ENCODE peak calls at places on chromosomes 5 and 9, in ten cellular contexts. G, J, C, E, N, W, V, K, M and B are unnamed samples.

GRCh38 chr5:76402251-76402879 is 720 bp upstream of the IQGAP2 start:
- DNase-seq in E (peak; percentile 53), V (peak; percentile 77), M (no peak), C (peak; percentile 47), W (peak; percentile 83), N (no peak), K (no peak), J (peak; percentile 34), G (peak; percentile 80), B (peak; percentile 64)

GRCh38 chr5:65742565-65743231 is 20.7 kb downstream of the NLN start:
- DNase-seq in W (peak; percentile 44), M (no peak), K (no peak), E (no peak), N (no peak), J (no peak), V (no peak), G (no peak), C (peak; percentile 35), B (no peak)

GRCh38 chr5:124810420-124810819 is 64.0 kb upstream of the ZNF608 start:
- DNase-seq in W (no peak), J (no peak), M (no peak), N (no peak), K (no peak), E (no peak), C (no peak), G (no peak), V (no peak), B (no peak)

GRCh38 chr5:137304227-137304874 is 194.8 kb downstream of the SPOCK1 start:
- DNase-seq in J (no peak), G (no peak), V (no peak), C (no peak), E (peak; percentile 81), M (no peak), W (no peak), N (no peak), K (no peak), B (no peak)

GRCh38 chr5:94388773-94389514 is 229.5 kb downstream of the KIAA0825 start:
- DNase-seq in E (no peak), J (no peak), N (no peak), K (no peak), W (no peak), V (no peak), C (no peak), M (no peak), G (no peak), B (no peak)

GRCh38 chr5:35458824-35459207 is 158.8 kb upstream of the SPEF2 start:
- DNase-seq in W (no peak), N (no peak), K (no peak), J (no peak), E (peak; percentile 31), C (peak; percentile 94), M (no peak), G (no peak), V (no peak), B (no peak)

GRCh38 chr9:132769895-132770774 is 99.9 kb downstream of the GTF3C4 start:
- DNase-seq in N (peak; percentile 38), E (peak; percentile 80), M (peak; percentile 56), J (peak; percentile 41), C (peak; percentile 57), K (peak; percentile 84), V (peak; percentile 35), G (peak; percentile 82), W (peak; percentile 91), B (peak; percentile 88)

GRCh38 chr9:107478805-107479204 is 10.8 kb downstream of the KLF4 start:
- DNase-seq in V (no peak), W (no peak), J (no peak), G (no peak), E (no peak), M (no peak), K (no peak), C (no peak), N (no peak), B (no peak)

GRCh38 chr9:113545068-113545467 is 81.5 kb downstream of the RGS3 start:
- DNase-seq in J (no peak), E (no peak), C (no peak), V (no peak), N (no peak), M (no peak), K (no peak), G (no peak), W (no peak), B (no peak)

GRCh38 chr9:86943223-86943870 is 4.0 kb downstream of the GAS1 start:
- DNase-seq in J (no peak), M (no peak), V (no peak), N (no peak), W (peak; percentile 16), G (no peak), K (no peak), E (no peak), C (peak; percentile 23), B (no peak)

GRCh38 chr9:7676757-7677156 is 122.8 kb downstream of the DMAC1 start:
- DNase-seq in N (no peak), K (no peak), J (no peak), G (no peak), W (no peak), M (no peak), C (no peak), E (no peak), V (no peak), B (no peak)

GRCh38 chr5:124741711-124742496 is 4.5 kb downstream of the ZNF608 start:
- DNase-seq in N (no peak), K (no peak), V (no peak), J (no peak), C (peak; percentile 60), G (no peak), W (peak; percentile 54), M (no peak), E (peak; percentile 65), B (no peak)

GRCh38 chr5:147361441-147362175 is 126.8 kb downstream of the STK32A start:
- DNase-seq in E (no peak), N (no peak), J (no peak), G (no peak), K (no peak), C (no peak), V (no peak), W (no peak), M (no peak), B (no peak)

GRCh38 chr9:129124507-129125069 is 13.4 kb downstream of the PTPA start:
- DNase-seq in V (no peak), W (no peak), J (no peak), K (no peak), G (no peak), N (no peak), C (no peak), M (no peak), E (no peak), B (no peak)

GRCh38 chr5:88502179-88503064 is 233.8 kb upstream of the TMEM161B start:
- DNase-seq in C (no peak), E (no peak), V (no peak), J (no peak), W (no peak), M (no peak), G (no peak), N (no peak), K (no peak), B (no peak)

GRCh38 chr5:2044041-2044440 is 161.3 kb upstream of the IRX4 start:
- DNase-seq in J (no peak), M (no peak), V (no peak), N (no peak), W (no peak), K (no peak), C (no peak), G (no peak), E (no peak), B (no peak)

GRCh38 chr5:159073030-159073429 is 26.7 kb downstream of the EBF1 start:
- DNase-seq in K (no peak), J (no peak), V (no peak), E (no peak), N (no peak), W (no peak), M (no peak), C (no peak), G (no peak), B (no peak)

GRCh38 chr9:83744206-83744605 is 36.4 kb upstream of the UBQLN1 start:
- DNase-seq in E (no peak), M (no peak), K (no peak), N (no peak), V (no peak), J (no peak), C (no peak), G (no peak), W (no peak), B (no peak)

GRCh38 chr9:38686923-38687322 is 33.0 kb downstream of the FAM240B start:
- DNase-seq in N (no peak), W (peak; percentile 21), E (no peak), V (no peak), K (no peak), M (no peak), J (no peak), G (no peak), C (no peak), B (no peak)

GRCh38 chr9:136660971-136661540 is 1.7 kb upstream of the EGFL7 start:
- DNase-seq in M (no peak), K (no peak), E (no peak), J (no peak), C (no peak), G (no peak), W (no peak), V (no peak), N (no peak), B (no peak)
- H3K27ac ChIP-seq in M (no peak overlapping the region), K (peak overlapping the region; percentile 13), E (no peak overlapping the region), J (peak overlapping the region; percentile 87), C (no peak overlapping the region), G (peak overlapping the region; percentile 94), W (no peak overlapping the region), V (no peak overlapping the region), N (peak overlapping the region; percentile 64), B (no peak overlapping the region)

DNA sequence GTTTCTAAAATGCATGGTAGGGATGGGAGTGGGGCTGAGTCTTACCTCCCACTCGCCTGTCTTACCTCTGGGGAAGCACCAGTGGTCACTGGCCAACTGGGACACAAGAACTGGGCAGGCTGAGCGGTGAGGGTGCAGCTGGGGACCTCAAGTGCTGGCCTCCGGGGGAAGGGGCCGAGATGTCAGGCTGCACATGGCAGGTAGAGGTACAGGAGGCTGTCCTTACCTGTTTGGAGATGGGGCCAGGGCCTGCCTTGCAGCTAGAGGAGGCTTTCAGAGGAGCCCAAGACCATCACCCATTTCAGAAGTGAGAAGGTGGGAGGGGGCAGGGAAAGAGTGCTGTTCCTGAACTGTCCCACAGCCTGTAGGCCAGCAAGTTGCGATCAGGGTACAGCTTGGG is 14.2 kb downstream of the PSAT1 start:
- DNase-seq in J (no peak), W (no peak), K (no peak), N (no peak), C (no peak), M (no peak), G (no peak), V (no peak), E (no peak), B (no peak)
- H3K36me3 ChIP-seq in J (no peaks in the 10 kb centered on the region), W (peaks cover 80% of the 10 kb centered on the region), K (peaks cover 39% of the 10 kb centered on the region), N (no peaks in the 10 kb centered on the region), C (peaks cover 21% of the 10 kb centered on the region), M (no peaks in the 10 kb centered on the region), G (peaks cover 3% of the 10 kb centered on the region), V (no peaks in the 10 kb centered on the region), E (no peaks in the 10 kb centered on the region), B (no peaks in the 10 kb centered on the region)

GRCh38 chr5:85646641-85647040 is 971.1 kb upstream of the COX7C start:
- DNase-seq in E (no peak), J (no peak), G (no peak), K (no peak), V (no peak), W (no peak), M (no peak), N (no peak), C (no peak), B (no peak)
- H3K27ac ChIP-seq in E (no peak overlapping the region), J (no peak overlapping the region), G (no peak overlapping the region), K (no peak overlapping the region), V (no peak overlapping the region), W (no peak overlapping the region), M (no peak overlapping the region), N (no peak overlapping the region), C (no peak overlapping the region), B (no peak overlapping the region)

GRCh38 chr5:141490771-141491170 is 1.9 kb downstream of the PCDHGC5 start:
- DNase-seq in M (no peak), V (no peak), G (no peak), N (no peak), C (no peak), E (no peak), J (no peak), W (no peak), K (no peak), B (no peak)
- H3K36me3 ChIP-seq in M (no peaks in the 10 kb centered on the region), V (no peaks in the 10 kb centered on the region), G (peaks cover 21% of the 10 kb centered on the region), N (no peaks in the 10 kb centered on the region), C (no peaks in the 10 kb centered on the region), E (no peaks in the 10 kb centered on the region), J (no peaks in the 10 kb centered on the region), W (no peaks in the 10 kb centered on the region), K (peaks cover 35% of the 10 kb centered on the region), B (no peaks in the 10 kb centered on the region)